ENCODE peak calls at places on chromosomes 12 and 14, in six cellular contexts. T is body of pancreas, K is IMR-90, O is GM12865, V is heart right ventricle, Q is SJCRH30. X is an unnamed sample.

GRCh38 chr12:122785503-122785902 is 11.1 kb downstream of the CCDC62 start:
- DNase-seq in T (no peak), K (no peak), O (peak), V (no peak), Q (no peak), X (no peak)

GRCh38 chr14:54567224-54567633 is 301 bp downstream of the SAMD4A start:
- DNase-seq in T (no peak), K (no peak), O (no peak), V (peak), Q (peak), X (no peak)

GRCh38 chr14:53144244-53144643 is 8.9 kb downstream of the DDHD1 start:
- DNase-seq in T (no peak), K (peak), O (peak), V (no peak), Q (no peak), X (no peak)

GRCh38 chr12:40650038-40650704 is 42.1 kb upstream of the CNTN1 start:
- DNase-seq in T (no peak), K (no peak), O (no peak), V (no peak), Q (no peak), X (no peak)

GRCh38 chr12:23770202-23770938 is 179.1 kb downstream of the SOX5 start:
- DNase-seq in T (no peak), K (no peak), O (no peak), V (no peak), Q (no peak), X (no peak)

GRCh38 chr14:31806249-31806648 is 245.0 kb downstream of the NUBPL start:
- DNase-seq in T (no peak), K (peak), O (no peak), V (no peak), Q (no peak), X (no peak)

GRCh38 chr12:84542289-84542688 is 370.3 kb downstream of the SLC6A15 start:
- DNase-seq in T (no peak), K (no peak), O (no peak), V (no peak), Q (no peak), X (peak)

GRCh38 chr14:68153275-68153674 is 333.7 kb downstream of the RAD51B start:
- DNase-seq in T (no peak), K (no peak), O (no peak), V (no peak), Q (no peak), X (no peak)

GRCh38 chr12:75766263-75767160 is 255.1 kb upstream of the KRR1 start:
- DNase-seq in T (no peak), K (peak), O (no peak), V (no peak), Q (peak), X (peak)

GRCh38 chr12:57033428-57033827 is 16.5 kb downstream of the MYO1A start:
- DNase-seq in T (no peak), K (no peak), O (no peak), V (no peak), Q (no peak), X (peak)

GRCh38 chr14:99564256-99564902 is 39.6 kb downstream of the CCDC85C start:
- DNase-seq in T (peak), K (peak), O (no peak), V (peak), Q (peak), X (no peak)

GRCh38 chr12:70619471-70620152 is 17.6 kb downstream of the PTPRB start:
- DNase-seq in T (no peak), K (peak), O (no peak), V (no peak), Q (no peak), X (no peak)

GRCh38 chr12:48104531-48104930 is 1.3 kb downstream of the SENP1 start:
- DNase-seq in T (no peak), K (no peak), O (no peak), V (no peak), Q (no peak), X (peak)

GRCh38 chr12:82857276-82857675 is 170.6 kb downstream of the TMTC2 start:
- DNase-seq in T (no peak), K (no peak), O (no peak), V (no peak), Q (no peak), X (no peak)

GRCh38 chr14:69351385-69351784 is 46.7 kb downstream of the ERH start:
- DNase-seq in T (no peak), K (no peak), O (peak), V (no peak), Q (no peak), X (peak)

GRCh38 chr14:76546426-76547221 is 170.7 kb downstream of the ESRRB start:
- DNase-seq in T (no peak), K (no peak), O (peak), V (no peak), Q (peak), X (peak)

GRCh38 chr12:108828774-108829173 is 28.6 kb downstream of the SSH1 start:
- DNase-seq in T (no peak), K (peak), O (no peak), V (peak), Q (no peak), X (peak)

GRCh38 chr14:90870950-90871604 is 54.8 kb upstream of the TTC7B start:
- DNase-seq in T (no peak), K (peak), O (no peak), V (no peak), Q (no peak), X (peak)

GRCh38 chr14:101069666-101070362 is 166.3 kb upstream of the RTL1 start:
- DNase-seq in T (no peak), K (no peak), O (no peak), V (no peak), Q (no peak), X (no peak)

GRCh38 chr12:64890873-64891468 is 66.5 kb downstream of the TBC1D30 start:
- DNase-seq in T (no peak), K (peak), O (peak), V (no peak), Q (peak), X (peak)

GRCh38 chr14:76227450-76228050 is 75.8 kb downstream of the GPATCH2L start:
- DNase-seq in T (no peak), K (peak), O (no peak), V (no peak), Q (no peak), X (peak)

GRCh38 chr12:80472241-80472640 is 28.2 kb downstream of the PTPRQ start:
- DNase-seq in T (no peak), K (peak), O (no peak), V (no peak), Q (no peak), X (no peak)

GRCh38 chr12:132450391-132451171 is 39.4 kb upstream of the FBRSL1 start:
- DNase-seq in T (no peak), K (no peak), O (no peak), V (no peak), Q (peak), X (no peak)

GRCh38 chr12:20212658-20213387 is 155.5 kb upstream of the PDE3A start:
- DNase-seq in T (peak), K (peak), O (no peak), V (peak), Q (peak), X (peak)

GRCh38 chr12:50620050-50620974 is 115.5 kb downstream of the DIP2B start:
- DNase-seq in T (no peak), K (peak), O (no peak), V (no peak), Q (peak), X (peak)

GRCh38 chr12:92769124-92769901 is 66.5 kb downstream of the PLEKHG7 start:
- DNase-seq in T (no peak), K (no peak), O (peak), V (no peak), Q (peak), X (peak)

GRCh38 chr12:6056406-6057211 is 67.9 kb downstream of the VWF start:
- DNase-seq in T (no peak), K (no peak), O (no peak), V (no peak), Q (peak), X (no peak)

GRCh38 chr12:31315779-31316465 is 10.0 kb downstream of the SINHCAF start:
- DNase-seq in T (no peak), K (no peak), O (no peak), V (no peak), Q (no peak), X (no peak)

GRCh38 chr12:57146925-57147640 is at the start of gene LRP1-AS:
- DNase-seq in T (no peak), K (no peak), O (no peak), V (no peak), Q (no peak), X (no peak)

GRCh38 chr12:5902736-5903135 is 42.3 kb downstream of the ANO2 start:
- DNase-seq in T (no peak), K (no peak), O (no peak), V (no peak), Q (no peak), X (no peak)

GRCh38 chr14:61568572-61569011 is 126.7 kb upstream of the HIF1A start:
- DNase-seq in T (peak), K (no peak), O (peak), V (no peak), Q (no peak), X (no peak)

GRCh38 chr14:104972301-104973211 is 5.6 kb downstream of the AHNAK2 start:
- DNase-seq in T (peak), K (no peak), O (no peak), V (no peak), Q (no peak), X (peak)

GRCh38 chr12:44223736-44224135 is 387.9 kb downstream of the TMEM117 start:
- DNase-seq in T (no peak), K (no peak), O (no peak), V (no peak), Q (no peak), X (no peak)

GRCh38 chr12:9761407-9761736 is 671 bp upstream of the CD69 start:
- DNase-seq in T (no peak), K (no peak), O (peak), V (no peak), Q (no peak), X (no peak)

GRCh38 chr14:92945959-92946846 is 23.3 kb downstream of the CHGA start:
- DNase-seq in T (peak), K (peak), O (no peak), V (peak), Q (peak), X (peak)

GRCh38 chr14:23517650-23518329 is 33.8 kb downstream of the ZFHX2 start:
- DNase-seq in T (no peak), K (no peak), O (no peak), V (no peak), Q (no peak), X (no peak)

DNA sequence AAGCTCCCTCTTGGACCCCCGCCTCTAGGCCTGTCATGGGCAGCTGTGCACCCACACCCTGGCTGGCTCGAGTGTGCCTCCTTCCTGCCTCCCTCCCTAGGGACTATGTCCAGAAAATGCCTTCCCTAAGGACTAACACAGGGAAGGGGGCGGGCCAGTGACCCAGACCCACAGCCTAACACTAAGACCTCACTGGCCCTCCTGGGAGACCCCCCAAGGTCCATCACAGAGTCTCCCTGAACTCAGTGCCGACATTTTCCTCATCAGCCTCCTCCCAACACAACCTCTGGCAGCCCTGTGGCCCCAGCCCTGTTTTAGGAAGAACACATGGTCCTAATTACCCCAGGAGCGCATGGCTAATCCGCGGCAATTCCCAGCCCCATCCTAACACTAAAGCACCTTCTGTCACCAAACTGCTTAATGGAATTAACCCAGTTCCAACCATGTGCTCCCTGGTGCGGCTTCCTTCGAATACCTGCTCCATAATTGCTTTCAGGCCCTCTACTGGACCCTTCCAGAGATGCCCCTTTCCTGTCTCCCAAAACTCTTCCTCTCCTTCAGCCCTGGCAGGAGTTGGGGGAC is 5.6 kb downstream of the MSI1 start:
- DNase-seq in T (no peak), K (no peak), O (no peak), V (no peak), Q (no peak), X (no peak)
- H3K4me3 ChIP-seq in T (no peak), K (no peak), O (no peak), V (no peak), Q (no peak), X (no peak)

GRCh38 chr12:34376133-34376799 is 354.0 kb downstream of the ALG10 start:
- DNase-seq in T (no peak), K (no peak), O (no peak), V (no peak), Q (no peak), X (no peak)
- H3K4me3 ChIP-seq in T (no peak), K (no peak), O (no peak), V (no peak), Q (no peak), X (no peak)

DNA sequence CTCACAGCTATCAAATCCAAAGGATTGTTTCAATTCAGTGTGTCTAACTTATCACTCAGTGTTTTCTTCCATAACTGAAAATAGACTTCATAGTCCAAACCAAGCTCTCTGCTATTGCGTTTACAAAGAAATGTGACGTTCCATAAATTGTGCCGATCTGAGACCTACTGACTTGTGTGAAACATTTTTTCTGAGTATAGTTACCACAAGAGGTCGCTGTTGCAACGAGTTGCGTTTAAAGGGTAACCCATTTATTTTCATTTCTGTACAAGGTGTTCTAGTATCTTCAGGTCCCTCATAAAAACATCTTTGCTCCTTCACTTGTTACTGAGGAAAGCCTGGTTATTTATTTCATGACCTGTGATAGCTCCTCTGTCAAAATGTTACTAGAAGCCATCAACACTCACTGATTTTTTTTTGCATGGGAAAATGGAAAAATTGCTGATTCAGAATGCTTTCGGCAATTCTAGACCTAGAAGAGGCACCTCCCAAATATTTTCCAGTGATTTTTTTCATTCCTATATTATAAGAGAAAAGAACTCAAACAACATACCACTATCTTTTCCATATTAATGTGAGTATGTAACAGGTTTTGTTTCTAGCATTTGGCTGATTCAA is 60.9 kb upstream of the OR4E1 start:
- DNase-seq in T (peak), K (peak), O (peak), V (no peak), Q (peak), X (peak)
- H3K4me3 ChIP-seq in T (no peak), K (no peak), O (no peak), V (no peak), Q (no peak), X (no peak)

DNA sequence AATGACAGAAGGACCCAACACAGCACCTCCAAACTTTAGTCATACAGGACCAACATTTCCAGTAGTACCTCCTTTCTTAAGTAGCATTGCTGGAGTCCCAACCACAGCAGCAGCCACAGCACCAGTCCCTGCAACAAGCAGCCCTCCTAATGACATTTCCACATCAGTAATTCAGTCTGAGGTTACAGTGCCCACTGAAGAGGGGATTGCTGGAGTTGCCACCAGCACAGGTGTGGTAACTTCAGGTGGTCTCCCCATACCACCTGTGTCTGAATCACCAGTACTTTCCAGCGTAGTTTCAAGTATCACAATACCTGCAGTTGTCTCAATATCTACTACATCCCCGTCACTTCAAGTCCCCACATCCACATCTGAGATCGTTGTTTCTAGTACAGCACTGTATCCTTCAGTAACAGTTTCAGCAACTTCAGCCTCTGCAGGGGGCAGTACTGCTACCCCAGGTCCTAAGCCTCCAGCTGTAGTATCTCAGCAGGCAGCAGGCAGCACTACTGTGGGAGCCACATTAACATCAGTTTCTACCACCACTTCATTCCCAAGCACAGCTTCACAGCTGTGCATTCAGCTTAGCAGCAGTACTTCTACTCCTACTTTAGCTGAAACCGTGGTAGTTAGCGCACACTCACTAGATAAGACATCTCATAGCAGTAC is 64.6 kb downstream of the RAD52 start:
- DNase-seq in T (no peak), K (no peak), O (no peak), V (no peak), Q (no peak), X (no peak)
- H3K4me3 ChIP-seq in T (no peak), K (no peak), O (no peak), V (no peak), Q (no peak), X (no peak)

DNA sequence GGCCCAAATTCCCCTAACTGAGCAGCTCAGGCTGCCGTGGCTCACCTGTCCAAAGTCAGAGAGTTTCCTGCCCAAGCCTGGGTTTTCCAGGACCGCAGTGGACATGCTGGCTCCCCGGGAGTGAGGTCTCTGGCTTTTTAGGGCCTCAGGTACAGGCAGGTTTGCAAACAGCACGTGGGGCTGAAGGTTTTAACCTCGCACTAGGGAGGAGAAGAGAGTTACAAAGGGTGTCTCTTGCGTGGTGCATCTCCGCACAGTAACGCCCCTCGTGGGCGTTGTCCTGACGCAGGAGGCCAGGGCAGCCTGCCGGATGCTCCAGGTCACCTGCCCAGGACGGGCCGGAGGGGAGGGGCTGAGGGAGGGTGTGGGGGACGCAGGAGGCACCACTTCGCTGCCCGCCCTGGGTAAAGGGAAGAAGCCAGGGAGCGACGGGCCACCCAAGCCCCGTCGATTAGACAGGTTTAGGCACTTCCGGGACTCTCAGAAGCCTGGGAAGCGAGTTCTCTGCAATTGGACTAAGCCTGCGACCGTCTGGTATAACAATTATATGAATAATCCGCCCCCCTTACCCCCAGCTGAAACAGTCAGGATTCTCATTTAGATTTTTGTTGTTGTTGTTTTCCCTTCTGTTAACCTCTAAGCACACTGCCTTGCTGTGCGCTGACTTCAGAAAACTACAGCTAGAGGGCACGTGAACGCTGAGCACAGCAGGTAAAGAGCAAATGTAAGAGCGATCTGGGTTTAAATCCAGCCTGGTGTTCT is at the start of gene PAH:
- DNase-seq in T (peak), K (no peak), O (peak), V (no peak), Q (no peak), X (no peak)
- H3K4me3 ChIP-seq in T (no peak), K (no peak), O (peak), V (peak), Q (no peak), X (peak)

DNA sequence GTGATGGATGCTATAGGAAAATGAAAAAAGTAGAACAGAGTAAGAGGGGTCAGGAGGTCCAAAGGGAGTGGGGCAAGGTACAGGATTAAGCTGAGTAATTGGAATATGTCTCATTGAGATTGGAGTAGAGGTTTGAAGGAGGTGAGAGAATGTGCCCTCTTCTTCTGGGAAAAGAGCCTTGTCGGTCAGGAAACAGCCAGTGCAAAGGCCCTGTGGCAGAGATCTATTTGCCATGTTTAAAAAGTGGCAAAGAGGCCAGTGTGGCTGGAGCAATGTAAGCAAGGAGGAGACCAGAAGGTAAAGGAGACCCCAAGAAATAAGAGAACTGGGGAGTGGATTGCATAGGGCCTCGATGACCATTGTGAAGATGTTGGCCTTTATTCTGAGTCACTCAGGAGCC is 706.5 kb downstream of the MED13L start:
- DNase-seq in T (no peak), K (no peak), O (no peak), V (no peak), Q (no peak), X (no peak)
- H3K4me3 ChIP-seq in T (no peak), K (no peak), O (no peak), V (no peak), Q (no peak), X (no peak)